ENCODE peak calls at places on chromosomes 12 and 14, in five cellular contexts. I is WTC11, P is GM10248, D is A549, V is astrocyte. K is an unnamed sample.

GRCh38 chr12:104515899-104516298 is 59.2 kb downstream of the CHST11 start:
- DNase-seq in I (no peak), P (no peak), D (no peak), V (no peak), K (no peak)

GRCh38 chr14:105161964-105162363 is 6.6 kb downstream of the JAG2 start:
- DNase-seq in I (no peak), P (no peak), D (no peak), V (no peak), K (no peak)

GRCh38 chr14:51653096-51653814 is 1.5 kb downstream of the FRMD6 start:
- DNase-seq in I (no peak), P (no peak), D (peak), V (peak), K (peak)

GRCh38 chr14:20986811-20987210 is 3.0 kb upstream of the METTL17 start:
- DNase-seq in I (no peak), P (no peak), D (peak), V (peak), K (no peak)

GRCh38 chr12:111842556-111843396 is 748 bp downstream of the MAPKAPK5 start:
- DNase-seq in I (peak), P (no peak), D (peak), V (no peak), K (peak)

GRCh38 chr14:69694730-69695663 is 71.9 kb upstream of the SRSF5 start:
- DNase-seq in I (no peak), P (no peak), D (no peak), V (peak), K (no peak)

GRCh38 chr14:103078860-103079587 is 5.0 kb upstream of the LBHD2 start:
- DNase-seq in I (no peak), P (no peak), D (no peak), V (no peak), K (no peak)

GRCh38 chr12:69332815-69333358 is 15.3 kb upstream of the LYZ start:
- DNase-seq in I (no peak), P (no peak), D (peak), V (no peak), K (no peak)

GRCh38 chr12:105912911-105913514 is 225.7 kb downstream of the NUAK1 start:
- DNase-seq in I (no peak), P (no peak), D (no peak), V (peak), K (no peak)

GRCh38 chr14:20624495-20625070 is 16.9 kb downstream of the OR6S1 start:
- DNase-seq in I (peak), P (peak), D (peak), V (peak), K (peak)

GRCh38 chr14:30624132-30624423 is 2.0 kb downstream of the SCFD1 start:
- DNase-seq in I (no peak), P (no peak), D (no peak), V (no peak), K (no peak)

GRCh38 chr14:87491816-87492215 is 501.2 kb downstream of the GALC start:
- DNase-seq in I (no peak), P (no peak), D (no peak), V (no peak), K (no peak)

GRCh38 chr14:54848910-54849309 is 53.7 kb downstream of the GCH1 start:
- DNase-seq in I (no peak), P (no peak), D (no peak), V (no peak), K (no peak)

DNA sequence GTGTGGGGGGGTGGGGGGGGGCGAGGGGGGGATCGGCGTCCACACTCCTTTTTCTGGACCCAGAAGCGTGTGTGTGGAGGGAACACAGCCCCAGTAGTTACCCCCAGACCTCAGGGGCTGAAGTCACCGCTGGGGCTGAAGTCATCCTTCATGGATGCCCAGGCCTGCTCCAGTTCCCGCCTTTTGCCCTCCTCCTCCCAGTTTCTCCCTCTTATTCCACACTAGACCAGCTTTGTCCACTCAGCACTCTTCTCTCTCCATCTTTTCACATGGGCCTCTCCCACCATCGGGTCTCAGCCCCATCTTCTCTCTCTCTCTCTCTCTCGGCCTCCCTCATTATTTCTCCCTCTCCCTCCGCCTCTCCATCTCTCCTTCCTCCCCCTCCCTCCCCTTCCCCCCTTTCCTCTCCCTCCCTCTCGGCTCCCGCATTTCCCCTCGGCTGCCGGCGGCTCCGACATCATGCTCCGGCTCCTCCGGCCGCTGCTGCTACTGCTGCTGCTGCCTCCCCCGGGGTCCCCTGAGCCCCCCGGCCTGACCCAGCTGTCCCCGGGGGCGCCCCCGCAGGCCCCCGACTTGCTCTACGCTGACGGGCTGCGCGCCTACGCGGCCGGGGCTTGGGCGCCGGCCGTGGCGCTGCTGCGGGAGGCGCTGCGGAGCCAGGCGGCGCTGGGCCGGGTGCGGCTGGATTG is at the start of gene P3H3:
- DNase-seq in I (peak), P (no peak), D (peak), V (peak), K (peak)
- TF ChIP-seq CTCF in I (no peak), P (peak), D (peak), V (no peak), K (peak)

DNA sequence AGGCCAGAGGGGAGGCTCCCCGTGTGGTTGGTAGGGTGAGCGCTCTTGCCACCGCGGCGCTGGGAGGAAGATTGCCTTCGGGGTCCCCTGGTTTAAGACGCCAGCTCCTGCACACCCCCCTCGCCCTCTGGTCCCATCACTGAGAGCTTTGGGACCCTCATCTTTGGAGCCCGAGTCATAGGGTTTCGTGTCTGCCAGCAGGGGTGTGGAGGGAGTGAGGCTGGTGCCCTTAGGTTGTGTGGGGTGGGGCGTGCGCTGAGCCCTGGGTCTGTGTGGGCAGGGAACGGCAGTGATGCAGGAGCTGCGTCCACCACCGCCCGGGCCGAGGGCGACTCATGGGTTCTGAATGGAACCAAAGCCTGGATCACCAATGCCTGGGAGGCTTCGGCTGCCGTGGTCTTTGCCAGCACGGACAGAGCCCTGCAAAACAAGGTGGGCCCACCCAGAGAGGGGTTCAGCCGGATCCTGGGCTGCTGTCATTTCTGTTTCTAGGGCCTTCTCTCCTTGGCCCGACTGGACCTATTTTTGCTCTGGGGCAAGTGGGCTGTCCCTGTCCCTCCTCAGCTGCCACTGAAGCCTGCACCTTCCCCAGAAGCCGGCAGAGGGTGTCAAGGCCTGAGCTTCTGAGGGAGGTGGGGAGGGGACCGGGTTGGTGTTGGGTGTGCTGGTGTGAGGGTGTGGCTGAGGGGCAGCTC is 12.1 kb downstream of the ACADS start:
- DNase-seq in I (peak), P (no peak), D (no peak), V (no peak), K (no peak)
- TF ChIP-seq CTCF in I (peak), P (no peak), D (no peak), V (peak), K (no peak)

GRCh38 chr14:65432361-65432948 is 19.9 kb downstream of the FUT8 start:
- DNase-seq in I (no peak), P (no peak), D (no peak), V (peak), K (no peak)
- TF ChIP-seq CTCF in I (no peak), P (no peak), D (no peak), V (no peak), K (no peak)

GRCh38 chr12:26047401-26048226 is 77.2 kb downstream of the BHLHE41 start:
- DNase-seq in I (peak), P (no peak), D (no peak), V (no peak), K (no peak)
- TF ChIP-seq CTCF in I (no peak), P (no peak), D (no peak), V (no peak), K (no peak)

GRCh38 chr12:16685107-16685506 is 79.1 kb upstream of the LMO3 start:
- DNase-seq in I (no peak), P (no peak), D (no peak), V (no peak), K (no peak)
- TF ChIP-seq CTCF in I (no peak), P (peak), D (no peak), V (peak), K (no peak)

DNA sequence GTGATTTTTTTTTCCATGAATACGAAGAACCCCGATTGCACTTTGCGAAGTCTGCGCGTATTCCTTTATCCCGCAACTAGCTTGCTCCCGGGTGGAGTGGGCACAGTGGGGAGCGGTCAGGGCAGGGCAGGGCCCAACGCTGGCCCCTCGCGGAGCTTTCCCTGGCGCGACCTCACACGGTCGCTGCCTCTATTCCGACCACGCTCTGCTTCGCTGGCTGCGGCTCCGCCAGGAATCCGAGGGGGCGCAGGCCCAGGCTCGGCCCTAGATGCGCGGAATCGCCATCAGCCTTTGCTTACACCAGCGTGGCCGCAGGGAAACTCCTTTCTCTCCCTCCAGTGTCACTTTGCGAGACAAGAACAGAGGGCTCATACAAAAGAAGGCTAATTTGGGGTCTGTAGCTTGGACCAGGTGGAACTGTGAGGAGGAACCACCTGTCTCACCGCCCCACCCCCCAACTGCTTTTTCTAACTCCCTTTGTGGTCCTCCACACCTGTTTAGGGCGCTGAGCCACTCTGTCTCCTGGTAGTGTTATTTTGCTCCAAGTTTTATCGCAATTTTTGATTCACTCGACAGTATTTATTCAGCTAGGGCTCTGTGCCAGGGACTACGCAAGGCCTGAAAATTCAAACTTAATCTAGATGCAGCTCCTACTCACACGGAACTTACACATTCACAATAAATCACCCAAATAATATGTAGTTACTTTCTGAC is 3.1 kb upstream of the NKX2-1 start:
- DNase-seq in I (peak), P (peak), D (no peak), V (no peak), K (no peak)
- TF ChIP-seq CTCF in I (no peak), P (no peak), D (no peak), V (no peak), K (no peak)

GRCh38 chr12:109347579-109347978 is at the start of gene MYO1H:
- DNase-seq in I (no peak), P (no peak), D (no peak), V (no peak), K (no peak)

GRCh38 chr12:109345428-109345827 is 2.3 kb upstream of the MYO1H start:
- DNase-seq in I (no peak), P (no peak), D (no peak), V (no peak), K (no peak)

DNA sequence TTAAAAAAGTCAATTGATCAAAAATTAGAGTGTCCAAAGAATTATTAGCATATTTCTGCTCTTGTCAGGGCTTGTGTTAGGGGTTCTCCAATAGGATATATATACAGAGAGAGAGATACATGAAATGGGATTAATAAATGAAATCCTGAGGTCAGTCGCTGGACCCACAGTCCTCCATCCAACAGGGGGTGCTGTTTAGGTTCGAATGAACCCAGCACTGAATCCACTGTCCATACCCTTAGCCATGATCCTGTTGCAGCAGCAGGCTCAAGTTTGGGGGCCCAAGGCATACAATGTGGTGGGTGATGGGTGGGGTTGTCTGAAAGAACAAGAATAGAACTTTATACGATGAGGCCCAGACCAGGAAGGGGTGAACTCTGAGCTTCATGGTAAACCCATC is 780 bp upstream of the MYO1H start:
- DNase-seq in I (peak), P (no peak), D (peak), V (no peak), K (peak)
- TF ChIP-seq CTCF in I (peak), P (peak), D (no peak), V (no peak), K (peak)

DNA sequence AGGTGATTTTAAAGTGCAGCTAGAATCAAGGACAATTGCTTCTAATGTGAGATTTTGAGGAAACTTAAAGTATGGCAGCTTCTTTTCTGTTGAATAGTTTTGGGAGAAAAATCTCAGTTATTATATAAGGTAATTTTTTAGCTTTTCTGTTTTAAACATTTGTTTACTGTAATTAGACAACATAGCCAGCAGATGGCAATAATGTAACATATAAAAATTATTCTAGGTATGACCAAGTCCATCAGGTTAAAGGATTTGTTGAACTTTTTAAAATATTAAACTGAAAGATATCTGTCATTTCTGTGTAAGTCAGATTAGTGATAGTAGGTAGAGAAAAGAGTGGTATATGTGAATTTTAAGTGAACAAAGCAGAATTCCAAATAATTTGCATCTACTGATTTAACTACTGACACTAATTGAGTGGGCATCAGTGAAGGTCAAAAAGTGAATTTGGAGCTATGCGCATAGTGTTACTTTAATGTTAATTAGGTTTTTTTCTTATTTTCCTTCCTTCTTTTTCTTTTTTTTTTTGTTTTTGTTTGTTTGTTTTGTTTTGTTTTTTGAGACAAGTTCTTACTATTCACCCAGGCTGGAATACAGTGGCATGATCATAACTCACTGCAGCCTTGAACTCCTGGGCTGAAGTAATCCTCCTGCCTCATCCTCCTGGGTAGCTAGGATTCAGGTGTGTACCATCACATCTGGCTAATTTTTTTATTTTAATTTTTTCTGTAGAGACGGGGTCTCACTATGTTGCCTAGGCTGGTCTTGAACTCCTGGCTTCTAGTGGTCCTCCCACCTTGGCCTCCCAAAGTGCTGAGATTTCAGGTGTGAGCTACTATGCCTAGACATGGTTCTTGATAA is 18.6 kb downstream of the PRORP start:
- DNase-seq in I (no peak), P (no peak), D (no peak), V (no peak), K (no peak)
- TF ChIP-seq CTCF in I (no peak), P (peak), D (peak), V (peak), K (peak)

GRCh38 chr12:2797721-2798418 is 3.1 kb downstream of the FKBP4 start:
- DNase-seq in I (no peak), P (no peak), D (no peak), V (no peak), K (no peak)
- TF ChIP-seq CTCF in I (no peak), P (peak), D (peak), V (peak), K (no peak)

GRCh38 chr12:87274594-87275245 is 754.5 kb downstream of the C12orf50 start:
- DNase-seq in I (no peak), P (no peak), D (peak), V (peak), K (no peak)
- TF ChIP-seq CTCF in I (peak), P (peak), D (peak), V (peak), K (no peak)

K was measured in activated CD8-positive, alpha-beta T cell treated with anti-CD3 and anti-CD28 coated beads for 36 hours.